ENCODE peak calls at places on chromosomes 2 and 18, in four cellular contexts. T, Z, U and A are unnamed samples.

GRCh38 chr2:28322887-28323483 is 69.7 kb upstream of the FOSL2 start:
- DNase-seq in T (no peak), Z (no peak), U (no peak), A (no peak)

GRCh38 chr2:204871246-204871953 is 326.1 kb downstream of the PARD3B start:
- DNase-seq in T (no peak), Z (peak; percentile 16), U (peak; percentile 16), A (no peak)

GRCh38 chr2:96875498-96876035 is 5.7 kb upstream of the SEMA4C start:
- DNase-seq in T (no peak), Z (peak; percentile 27), U (no peak), A (no peak)

GRCh38 chr2:134458950-134459349 is 205.1 kb downstream of the MGAT5 start:
- DNase-seq in T (no peak), Z (no peak), U (no peak), A (no peak)

GRCh38 chr2:145260674-145261073 is 740.8 kb upstream of the ZEB2 start:
- DNase-seq in T (no peak), Z (no peak), U (no peak), A (no peak)

GRCh38 chr2:234955971-234956509 is 4.2 kb downstream of the SH3BP4 start:
- DNase-seq in T (no peak), Z (no peak), U (no peak), A (no peak)

GRCh38 chr2:227415538-227416424 is 28.0 kb upstream of the SCYGR1 start:
- DNase-seq in T (no peak), Z (no peak), U (no peak), A (no peak)

GRCh38 chr18:8786766-8787670 is 81.7 kb downstream of the MTCL1 start:
- DNase-seq in T (no peak), Z (no peak), U (no peak), A (no peak)

GRCh38 chr2:19611491-19612332 is 253.3 kb upstream of the OSR1 start:
- DNase-seq in T (no peak), Z (peak; percentile 88), U (no peak), A (no peak)

GRCh38 chr2:226701052-226701451 is 98.6 kb downstream of the IRS1 start:
- DNase-seq in T (no peak), Z (no peak), U (no peak), A (no peak)

GRCh38 chr2:233271693-233272092 is 20.2 kb downstream of the ATG16L1 start:
- DNase-seq in T (no peak), Z (no peak), U (no peak), A (no peak)

GRCh38 chr2:75527676-75528075 is 33.1 kb downstream of the EVA1A start:
- DNase-seq in T (no peak), Z (no peak), U (no peak), A (no peak)

GRCh38 chr2:14751581-14751980 is 119.1 kb downstream of the LRATD1 start:
- DNase-seq in T (no peak), Z (no peak), U (no peak), A (no peak)

GRCh38 chr2:126851756-126852155 is 46.9 kb upstream of the TEX51 start:
- DNase-seq in T (no peak), Z (no peak), U (no peak), A (no peak)

GRCh38 chr2:52036036-52036435 is 1004.1 kb upstream of the NRXN1 start:
- DNase-seq in T (no peak), Z (no peak), U (no peak), A (no peak)

GRCh38 chr2:150280255-150280654 is 207.2 kb downstream of the RND3 start:
- DNase-seq in T (no peak), Z (no peak), U (no peak), A (no peak)

GRCh38 chr2:217102941-217103340 is 243.1 kb upstream of the TNP1 start:
- DNase-seq in T (no peak), Z (no peak), U (no peak), A (no peak)

GRCh38 chr2:44674473-44675299 is 266.8 kb upstream of the SIX3 start:
- DNase-seq in T (no peak), Z (no peak), U (no peak), A (no peak)

GRCh38 chr2:114800371-114800770 is 357.9 kb downstream of the DPP10 start:
- DNase-seq in T (no peak), Z (no peak), U (no peak), A (no peak)

GRCh38 chr2:161367675-161368074 is 48.4 kb upstream of the TBR1 start:
- DNase-seq in T (no peak), Z (no peak), U (no peak), A (no peak)

GRCh38 chr2:230152334-230152733 is 67.5 kb downstream of the SP110 start:
- DNase-seq in T (no peak), Z (no peak), U (no peak), A (no peak)

GRCh38 chr18:9539283-9539682 is 64.0 kb downstream of the RALBP1 start:
- DNase-seq in T (no peak), Z (no peak), U (no peak), A (no peak)

GRCh38 chr2:84770280-84770679 is 110.6 kb downstream of the TRABD2A start:
- DNase-seq in T (no peak), Z (no peak), U (no peak), A (no peak)

GRCh38 chr18:70299393-70299792 is 10.5 kb downstream of the SOCS6 start:
- DNase-seq in T (no peak), Z (no peak), U (no peak), A (no peak)

GRCh38 chr2:234974501-234975385 is 22.9 kb downstream of the SH3BP4 start:
- DNase-seq in T (no peak), Z (no peak), U (no peak), A (no peak)

GRCh38 chr18:24535831-24536230 is 75.4 kb downstream of the HRH4 start:
- DNase-seq in T (no peak), Z (no peak), U (no peak), A (no peak)

GRCh38 chr18:35619468-35619867 is 37.9 kb downstream of the GALNT1 start:
- DNase-seq in T (no peak), Z (no peak), U (no peak), A (no peak)

GRCh38 chr2:1640301-1641135 is 103.8 kb downstream of the PXDN start:
- DNase-seq in T (no peak), Z (no peak), U (no peak), A (no peak)

GRCh38 chr18:77223653-77224052 is 26.0 kb upstream of the GALR1 start:
- DNase-seq in T (no peak), Z (no peak), U (no peak), A (no peak)

GRCh38 chr18:43651067-43651466 is 373.8 kb upstream of the SYT4 start:
- DNase-seq in T (no peak), Z (no peak), U (no peak), A (no peak)

GRCh38 chr2:129015886-129016285 is 697.2 kb upstream of the HS6ST1 start:
- DNase-seq in T (no peak), Z (no peak), U (no peak), A (no peak)
- TF ChIP-seq GABPA in T (no peak), Z (no peak), U (no peak), A (no peak)

GRCh38 chr2:219448099-219448775 is 13.6 kb downstream of the SPEG start:
- DNase-seq in T (peak; percentile 75), Z (no peak), U (no peak), A (no peak)
- TF ChIP-seq SP1 in T (no peak), Z (no peak), U (no peak), A (no peak)

GRCh38 chr2:62817348-62817747 is 111.8 kb downstream of the EHBP1 start:
- DNase-seq in T (no peak), Z (no peak), U (no peak), A (no peak)

GRCh38 chr2:62812921-62813825 is 107.7 kb downstream of the EHBP1 start:
- DNase-seq in T (no peak), Z (no peak), U (no peak), A (no peak)

GRCh38 chr2:62822549-62822948 is 117.0 kb downstream of the EHBP1 start:
- DNase-seq in T (no peak), Z (no peak), U (no peak), A (no peak)

GRCh38 chr2:62814132-62814531 is 108.6 kb downstream of the EHBP1 start:
- DNase-seq in T (no peak), Z (no peak), U (peak; percentile 60), A (no peak)

DNA sequence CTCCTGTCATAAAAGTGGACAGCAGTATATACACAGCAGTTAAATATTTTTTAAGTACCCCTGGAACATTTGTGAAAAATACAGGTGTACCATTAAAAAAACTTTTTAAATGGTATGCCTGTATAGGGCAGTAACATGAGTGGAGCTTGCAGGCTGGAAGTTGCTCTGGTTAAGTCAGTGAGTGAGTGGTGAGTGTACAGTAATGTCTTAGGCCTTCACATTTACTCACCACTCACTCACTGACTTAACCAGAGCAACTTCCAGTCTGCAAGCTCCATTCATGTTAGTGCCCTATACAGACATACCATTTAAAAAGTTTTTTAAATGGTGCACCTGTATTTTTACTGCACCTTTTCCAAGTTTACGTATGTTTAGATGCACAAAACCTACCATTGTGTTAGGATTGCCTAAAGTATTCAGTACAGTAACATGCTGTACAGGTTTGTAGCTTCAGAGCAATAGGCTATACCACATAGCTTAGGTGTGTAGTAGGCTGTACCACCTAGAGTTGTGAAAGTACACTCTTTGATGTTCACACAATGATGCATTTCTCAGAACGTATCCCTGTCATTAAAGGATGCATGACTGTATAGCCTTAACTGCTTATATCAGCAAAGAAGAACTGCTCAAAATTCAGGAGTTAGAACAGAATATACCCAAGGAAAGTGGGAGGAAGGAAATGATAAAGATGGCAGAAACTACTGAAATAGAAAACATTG is 112.6 kb downstream of the EHBP1 start:
- DNase-seq in T (no peak), Z (no peak), U (no peak), A (no peak)
- TF ChIP-seq GABPA in T (no peak), Z (no peak), U (no peak), A (no peak)

GRCh38 chr2:135792401-135793152 is 44.4 kb downstream of the LCT start:
- DNase-seq in T (no peak), Z (no peak), U (no peak), A (peak; percentile 51)
- TF ChIP-seq SP1 in T (no peak), Z (no peak), U (no peak), A (no peak)

GRCh38 chr2:231556981-231557380 is 26.7 kb upstream of the NMUR1 start:
- DNase-seq in T (no peak), Z (no peak), U (no peak), A (no peak)

GRCh38 chr2:231557571-231558217 is 27.4 kb upstream of the NMUR1 start:
- DNase-seq in T (peak; percentile 60), Z (peak; percentile 58), U (peak; percentile 73), A (peak; percentile 49)

GRCh38 chr2:231554327-231554726 is 24.1 kb upstream of the NMUR1 start:
- DNase-seq in T (no peak), Z (no peak), U (no peak), A (no peak)

GRCh38 chr2:231552752-231553151 is 22.5 kb upstream of the NMUR1 start:
- DNase-seq in T (no peak), Z (no peak), U (no peak), A (no peak)

DNA sequence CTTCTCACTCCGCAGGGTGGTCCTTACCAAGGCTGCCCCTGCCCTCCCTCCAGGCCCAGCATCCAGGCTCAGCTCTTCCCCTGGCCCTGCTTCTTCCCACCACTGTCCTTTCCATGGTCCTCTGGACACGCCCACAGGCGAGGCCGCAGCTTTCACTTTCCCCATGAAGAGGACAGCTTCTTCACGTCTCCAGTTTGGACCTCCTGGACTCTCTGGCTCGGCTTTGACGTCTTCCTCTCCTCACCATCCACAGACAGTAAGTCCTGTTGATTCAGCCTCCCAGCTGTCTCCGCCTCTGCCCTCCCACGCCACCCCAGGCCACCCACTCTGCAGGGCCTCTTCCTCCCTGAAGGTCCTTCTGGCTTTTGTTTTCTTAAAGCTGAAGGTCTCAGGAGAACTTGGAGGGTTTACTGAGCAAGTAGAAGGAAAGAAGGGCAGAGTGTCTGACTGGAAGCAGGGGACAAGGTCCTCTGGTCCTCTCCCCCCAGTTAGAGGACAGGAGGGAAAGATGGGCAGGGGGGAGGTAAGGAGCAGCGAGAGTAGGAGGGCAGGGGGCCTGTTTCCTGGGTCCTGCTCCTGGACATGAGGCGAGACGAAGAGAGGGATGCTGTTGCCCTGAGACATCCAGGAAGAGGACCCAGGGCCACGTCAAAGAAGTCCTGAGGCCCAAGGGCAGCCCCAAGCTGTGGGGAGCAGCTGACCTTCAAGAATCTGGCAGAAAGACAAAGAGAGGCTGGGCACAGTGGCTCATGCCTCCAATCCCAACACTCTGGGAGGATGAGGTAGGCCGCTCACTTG is 24.7 kb upstream of the NMUR1 start:
- DNase-seq in T (no peak), Z (no peak), U (no peak), A (no peak)
- TF ChIP-seq GABPA in T (no peak), Z (no peak), U (no peak), A (no peak)